ENCODE peak calls at places on chromosomes 16 and 17, in six cellular contexts. P is epithelial cell of esophagus; K is naive thymus-derived CD8-positive, alpha-beta T cell; W is amniotic stem cell; N is fibroblast of the aortic adventitia; J is effector memory CD4-positive, alpha-beta T cell. X is an unnamed sample.

GRCh38 chr16:63461248-63461841 is 1425.1 kb upstream of the CDH8 start:
- DNase-seq in J (no peak), N (peak), K (no peak), P (peak), W (peak), X (no peak)

GRCh38 chr17:48153711-48154642 is 46.4 kb downstream of the SNX11 start:
- DNase-seq in J (no peak), K (no peak), P (peak), N (peak), W (peak), X (no peak)

GRCh38 chr17:56966277-56966676 is 5.4 kb upstream of the COIL start:
- DNase-seq in N (no peak), J (no peak), W (no peak), K (no peak), P (peak), X (no peak)

GRCh38 chr16:79542196-79542859 is 58.2 kb downstream of the MAF start:
- DNase-seq in J (no peak), P (no peak), K (no peak), N (no peak), W (no peak), X (no peak)

GRCh38 chr16:48384982-48385271 is 286 bp downstream of the SIAH1 start:
- DNase-seq in P (no peak), N (no peak), K (no peak), J (no peak), W (no peak), X (no peak)

GRCh38 chr17:39867084-39867890 is 715 bp upstream of the ZPBP2 start:
- DNase-seq in J (no peak), N (no peak), K (peak), P (no peak), W (no peak), X (peak)

GRCh38 chr17:51287412-51287811 is 27.1 kb downstream of the UTP18 start:
- DNase-seq in W (no peak), J (no peak), K (no peak), N (no peak), P (no peak), X (no peak)

GRCh38 chr17:45131616-45132301 is 556 bp downstream of the PLCD3 start:
- DNase-seq in W (no peak), P (peak), K (peak), N (no peak), J (peak), X (peak)

GRCh38 chr17:76080207-76080933 is 1.4 kb downstream of the ZACN start:
- DNase-seq in W (no peak), N (no peak), K (no peak), P (no peak), J (no peak), X (no peak)

GRCh38 chr17:32859857-32860525 is 16.9 kb downstream of the MYO1D start:
- DNase-seq in J (no peak), P (peak), W (no peak), N (no peak), K (no peak), X (no peak)

GRCh38 chr17:48054238-48055185 is 6.4 kb downstream of the NFE2L1 start:
- DNase-seq in W (no peak), P (peak), N (peak), J (no peak), K (no peak), X (no peak)

X was measured in T-helper 1 cell.